ENCODE peak calls at places on chromosomes 1 and 21, in four cellular contexts. One of them, this sample, is unnamed.

GRCh38 chr1:113388621-113389355 is 1.5 kb upstream of the MAGI3 start:
- DNase-seq in fibroblast of mammary gland: no peak
- DNase-seq in adrenal gland: peak
- DNase-seq in astrocyte of the cerebellum: no peak
- DNase-seq in this sample: no peak

GRCh38 chr1:67515324-67516080 is 85.3 kb upstream of the SERBP1 start:
- DNase-seq in astrocyte of the cerebellum: no peak
- DNase-seq in adrenal gland: no peak
- DNase-seq in fibroblast of mammary gland: no peak
- DNase-seq in this sample: no peak

GRCh38 chr1:3467096-3468036 is 12.9 kb downstream of the ARHGEF16 start:
- DNase-seq in astrocyte of the cerebellum: no peak
- DNase-seq in fibroblast of mammary gland: no peak
- DNase-seq in adrenal gland: peak
- DNase-seq in this sample: no peak

GRCh38 chr1:36136535-36136934 is 11.5 kb upstream of the COL8A2 start:
- DNase-seq in fibroblast of mammary gland: peak
- DNase-seq in astrocyte of the cerebellum: peak
- DNase-seq in adrenal gland: peak
- DNase-seq in this sample: peak

GRCh38 chr1:34518146-34518545 is 236.7 kb upstream of the GJB5 start:
- DNase-seq in adrenal gland: no peak
- DNase-seq in astrocyte of the cerebellum: no peak
- DNase-seq in fibroblast of mammary gland: no peak
- DNase-seq in this sample: no peak

GRCh38 chr1:182860658-182861057 is 21.5 kb downstream of the DHX9 start:
- DNase-seq in astrocyte of the cerebellum: no peak
- DNase-seq in adrenal gland: no peak
- DNase-seq in fibroblast of mammary gland: no peak
- DNase-seq in this sample: no peak

GRCh38 chr1:208036177-208036808 is 125.4 kb upstream of the CD34 start:
- DNase-seq in adrenal gland: no peak
- DNase-seq in fibroblast of mammary gland: peak
- DNase-seq in astrocyte of the cerebellum: no peak
- DNase-seq in this sample: peak

GRCh38 chr1:26645734-26646133 is 50.1 kb upstream of the ARID1A start:
- DNase-seq in fibroblast of mammary gland: no peak
- DNase-seq in adrenal gland: no peak
- DNase-seq in astrocyte of the cerebellum: no peak
- DNase-seq in this sample: no peak

GRCh38 chr21:43654806-43655489 is 4.3 kb downstream of the HSF2BP start:
- DNase-seq in fibroblast of mammary gland: peak
- DNase-seq in astrocyte of the cerebellum: no peak
- DNase-seq in adrenal gland: peak
- DNase-seq in this sample: no peak

GRCh38 chr1:161835963-161836362 is 69.8 kb downstream of the ATF6 start:
- DNase-seq in astrocyte of the cerebellum: peak
- DNase-seq in adrenal gland: no peak
- DNase-seq in fibroblast of mammary gland: peak
- DNase-seq in this sample: no peak

GRCh38 chr1:108117908-108118902 is 81.9 kb downstream of the SLC25A24 start:
- DNase-seq in fibroblast of mammary gland: no peak
- DNase-seq in astrocyte of the cerebellum: peak
- DNase-seq in adrenal gland: no peak
- DNase-seq in this sample: no peak

GRCh38 chr1:230399321-230400006 is 26.7 kb downstream of the PGBD5 start:
- DNase-seq in fibroblast of mammary gland: peak
- DNase-seq in astrocyte of the cerebellum: no peak
- DNase-seq in adrenal gland: no peak
- DNase-seq in this sample: no peak

GRCh38 chr1:22365331-22366295 is 86.0 kb upstream of the ZBTB40 start:
- DNase-seq in astrocyte of the cerebellum: no peak
- DNase-seq in adrenal gland: no peak
- DNase-seq in fibroblast of mammary gland: peak
- DNase-seq in this sample: no peak

GRCh38 chr1:77562596-77563154 is 119.8 kb downstream of the ZZZ3 start:
- DNase-seq in astrocyte of the cerebellum: no peak
- DNase-seq in fibroblast of mammary gland: no peak
- DNase-seq in adrenal gland: no peak
- DNase-seq in this sample: no peak

GRCh38 chr1:85328713-85329376 is 52.4 kb upstream of the BCL10 start:
- DNase-seq in fibroblast of mammary gland: peak
- DNase-seq in adrenal gland: peak
- DNase-seq in astrocyte of the cerebellum: peak
- DNase-seq in this sample: peak

GRCh38 chr1:15513192-15513591 is 10.8 kb downstream of the CASP9 start:
- DNase-seq in fibroblast of mammary gland: no peak
- DNase-seq in astrocyte of the cerebellum: no peak
- DNase-seq in adrenal gland: no peak
- DNase-seq in this sample: no peak

GRCh38 chr1:166080277-166080964 is 86.4 kb downstream of the FAM78B start:
- DNase-seq in fibroblast of mammary gland: no peak
- DNase-seq in astrocyte of the cerebellum: no peak
- DNase-seq in adrenal gland: no peak
- DNase-seq in this sample: no peak

GRCh38 chr21:36338975-36339374 is 19.0 kb downstream of the MORC3 start:
- DNase-seq in astrocyte of the cerebellum: no peak
- DNase-seq in adrenal gland: no peak
- DNase-seq in fibroblast of mammary gland: no peak
- DNase-seq in this sample: no peak

GRCh38 chr1:105483436-105483835 is 1573.0 kb upstream of the PRMT6 start:
- DNase-seq in astrocyte of the cerebellum: no peak
- DNase-seq in fibroblast of mammary gland: no peak
- DNase-seq in adrenal gland: no peak
- DNase-seq in this sample: peak

GRCh38 chr1:32372149-32372756 is 9.9 kb downstream of the TSSK3 start:
- DNase-seq in fibroblast of mammary gland: no peak
- DNase-seq in adrenal gland: no peak
- DNase-seq in astrocyte of the cerebellum: no peak
- DNase-seq in this sample: no peak

GRCh38 chr1:53946252-53947171 is at the start of gene LRRC42:
- DNase-seq in astrocyte of the cerebellum: no peak
- DNase-seq in adrenal gland: no peak
- DNase-seq in fibroblast of mammary gland: no peak
- DNase-seq in this sample: no peak

GRCh38 chr21:44929799-44930542 is 9.3 kb upstream of the ITGB2 start:
- DNase-seq in astrocyte of the cerebellum: no peak
- DNase-seq in adrenal gland: no peak
- DNase-seq in fibroblast of mammary gland: no peak
- DNase-seq in this sample: no peak

GRCh38 chr1:190754769-190755168 is 277.1 kb upstream of the BRINP3 start:
- DNase-seq in fibroblast of mammary gland: peak
- DNase-seq in adrenal gland: no peak
- DNase-seq in astrocyte of the cerebellum: peak
- DNase-seq in this sample: peak

GRCh38 chr1:157700711-157701110 is at the start of gene FCRL3:
- DNase-seq in adrenal gland: no peak
- DNase-seq in astrocyte of the cerebellum: no peak
- DNase-seq in fibroblast of mammary gland: no peak
- DNase-seq in this sample: no peak

DNA sequence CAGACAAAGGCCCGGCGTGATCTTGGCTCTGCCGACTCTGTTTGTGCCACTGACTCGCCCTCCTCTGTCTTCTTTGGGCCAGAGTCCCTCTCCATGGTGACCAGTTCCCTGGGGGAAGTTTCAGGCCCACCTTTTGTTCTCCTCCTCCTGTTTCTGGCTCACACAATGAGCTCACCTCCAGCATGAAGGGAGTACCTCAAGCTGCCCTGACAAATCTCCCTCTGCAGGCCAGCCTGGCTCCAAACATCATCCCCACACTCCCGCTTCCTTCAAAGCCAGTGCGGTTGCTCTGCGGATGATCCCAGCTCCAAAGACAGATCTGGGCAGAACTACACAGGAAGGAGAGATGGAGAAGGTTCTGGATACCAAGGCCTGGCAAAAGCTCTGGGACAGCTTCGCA is 576.6 kb downstream of the NPHP4 start:
- DNase-seq in adrenal gland: no peak
- DNase-seq in fibroblast of mammary gland: no peak
- DNase-seq in astrocyte of the cerebellum: no peak
- DNase-seq in this sample: no peak
- TF ChIP-seq CTCF in adrenal gland: no peak
- TF ChIP-seq CTCF in fibroblast of mammary gland: no peak
- TF ChIP-seq CTCF in astrocyte of the cerebellum: no peak
- TF ChIP-seq CTCF in this sample: no peak

DNA sequence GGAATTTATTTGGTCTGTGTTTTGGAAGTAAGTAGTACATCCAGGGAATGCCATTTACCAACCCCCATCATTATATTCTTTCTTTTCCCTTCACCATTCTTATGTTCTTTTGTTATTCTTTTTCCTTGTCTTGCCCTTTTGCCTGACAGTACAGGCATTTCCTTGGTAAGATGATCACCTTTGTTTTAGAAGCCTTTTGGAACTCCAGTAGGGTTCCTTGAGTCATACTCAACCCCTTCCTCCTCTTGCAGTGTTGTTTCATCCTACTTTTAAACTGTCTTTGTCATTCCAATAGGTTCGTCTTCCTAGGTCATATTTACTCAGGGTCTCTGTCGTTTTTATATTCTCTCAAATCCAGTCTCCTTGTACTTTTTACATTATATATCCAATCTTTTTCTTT is 9.2 kb downstream of the MRPS21 start:
- DNase-seq in adrenal gland: no peak
- DNase-seq in astrocyte of the cerebellum: no peak
- DNase-seq in fibroblast of mammary gland: no peak
- DNase-seq in this sample: no peak
- H3K4me3 ChIP-seq in adrenal gland: no peak
- H3K4me3 ChIP-seq in astrocyte of the cerebellum: no peak
- H3K4me3 ChIP-seq in fibroblast of mammary gland: no peak
- H3K4me3 ChIP-seq in this sample: no peak

DNA sequence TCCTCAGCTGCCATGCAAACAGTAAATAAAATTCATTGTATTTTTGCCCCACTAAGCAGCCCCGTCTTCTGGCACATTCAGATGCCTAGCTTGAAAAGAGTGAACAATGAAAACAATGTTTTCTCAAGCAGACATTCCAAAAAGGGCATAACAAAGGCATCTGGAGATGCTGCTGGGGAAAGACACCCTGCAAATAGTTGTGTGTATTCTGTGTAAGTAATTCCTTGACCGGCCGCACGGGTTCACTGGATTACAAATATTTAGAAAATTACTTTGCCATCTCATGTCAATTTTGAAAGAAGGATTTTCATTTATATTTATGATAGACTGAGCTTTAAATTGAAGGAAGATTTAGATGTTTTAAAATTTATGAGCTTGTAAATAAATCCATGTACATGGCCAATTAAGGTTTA is 142.2 kb downstream of the SLC45A1 start:
- DNase-seq in fibroblast of mammary gland: no peak
- DNase-seq in astrocyte of the cerebellum: no peak
- DNase-seq in adrenal gland: no peak
- DNase-seq in this sample: no peak
- TF ChIP-seq CTCF in fibroblast of mammary gland: no peak
- TF ChIP-seq CTCF in astrocyte of the cerebellum: peak
- TF ChIP-seq CTCF in adrenal gland: no peak
- TF ChIP-seq CTCF in this sample: no peak

GRCh38 chr1:42239041-42239440 is 74.5 kb upstream of the GUCA2A start:
- DNase-seq in fibroblast of mammary gland: no peak
- DNase-seq in adrenal gland: no peak
- DNase-seq in astrocyte of the cerebellum: no peak
- DNase-seq in this sample: no peak

GRCh38 chr1:42239555-42239954 is 75.0 kb upstream of the GUCA2A start:
- DNase-seq in fibroblast of mammary gland: no peak
- DNase-seq in astrocyte of the cerebellum: no peak
- DNase-seq in adrenal gland: no peak
- DNase-seq in this sample: no peak

GRCh38 chr1:42240964-42241755 is 76.6 kb upstream of the GUCA2A start:
- DNase-seq in fibroblast of mammary gland: peak
- DNase-seq in adrenal gland: no peak
- DNase-seq in astrocyte of the cerebellum: peak
- DNase-seq in this sample: peak
- H3K4me3 ChIP-seq in fibroblast of mammary gland: no peak
- H3K4me3 ChIP-seq in adrenal gland: no peak
- H3K4me3 ChIP-seq in astrocyte of the cerebellum: no peak
- H3K4me3 ChIP-seq in this sample: no peak

This sample was measured in fibroblast of pulmonary artery.